ENCODE peak calls at places on chromosomes 11 and 22, in six cellular contexts. U is activated naive CD4-positive, alpha-beta T cell; Z is AG04450; Y is ovary; D is astrocyte of the spinal cord; N is H54. R is an unnamed sample.

GRCh38 chr22:38148252-38148651 is 33.4 kb downstream of the PLA2G6 start:
- DNase-seq in U (no peak), Y (no peak), N (peak; percentile 38), Z (peak; percentile 11), D (peak; percentile 83), R (no peak)

GRCh38 chr11:82195251-82195650 is 538.4 kb downstream of the FAM181B start:
- DNase-seq in U (no peak), D (no peak), N (no peak), Y (no peak), Z (no peak), R (no peak)

GRCh38 chr11:18013790-18014507 is 1.1 kb upstream of the SERGEF start:
- DNase-seq in Y (peak; percentile 26), D (peak; percentile 8), N (no peak), U (no peak), Z (no peak), R (no peak)

GRCh38 chr11:118565062-118565461 is 669 bp downstream of the IFT46 start:
- DNase-seq in Y (peak; percentile 51), U (no peak), D (no peak), Z (no peak), N (no peak), R (peak; percentile 54)

GRCh38 chr22:41274856-41275255 is 11.1 kb downstream of the RANGAP1 start:
- DNase-seq in Z (no peak), N (no peak), U (no peak), D (no peak), Y (no peak), R (no peak)

GRCh38 chr11:45405916-45406670 is 120.0 kb upstream of the SYT13 start:
- DNase-seq in Y (no peak), N (no peak), U (no peak), D (no peak), Z (no peak), R (no peak)

GRCh38 chr11:134535029-134536025 is 123.3 kb upstream of the B3GAT1 start:
- DNase-seq in U (no peak), D (no peak), Z (no peak), N (no peak), Y (no peak), R (no peak)

GRCh38 chr22:39431821-39432251 is 25.0 kb upstream of the MGAT3 start:
- DNase-seq in U (no peak), Y (no peak), N (no peak), Z (no peak), D (peak; percentile 26), R (peak; percentile 71)

GRCh38 chr22:33883961-33884808 is 36.1 kb downstream of the LARGE1 start:
- DNase-seq in D (no peak), Y (no peak), U (no peak), Z (no peak), N (no peak), R (peak; percentile 43)

R was measured in left cardiac atrium.